ENCODE peak calls at places on chromosomes 16 and 17, in seven cellular contexts. One of them, this sample, is unnamed.

GRCh38 chr17:3879181-3879580 is 13.7 kb downstream of the CAMKK1 start:
- ATAC-seq in Right ventricle myocardium superior: peak; percentile 66
- ATAC-seq in effector memory CD8-positive, alpha-beta T cell: no peak
- ATAC-seq in A549: peak; percentile 12
- ATAC-seq in T-cell: no peak
- ATAC-seq in aorta: no peak
- ATAC-seq in left cardiac atrium: peak; percentile 90
- ATAC-seq in this sample: no peak

GRCh38 chr16:48850097-48850496 is 240.1 kb upstream of the N4BP1 start:
- ATAC-seq in Right ventricle myocardium superior: no peak
- ATAC-seq in effector memory CD8-positive, alpha-beta T cell: no peak
- ATAC-seq in A549: no peak
- ATAC-seq in T-cell: no peak
- ATAC-seq in aorta: no peak
- ATAC-seq in left cardiac atrium: no peak
- ATAC-seq in this sample: no peak

GRCh38 chr17:11278186-11278983 is 37.4 kb downstream of the SHISA6 start:
- ATAC-seq in Right ventricle myocardium superior: no peak
- ATAC-seq in effector memory CD8-positive, alpha-beta T cell: no peak
- ATAC-seq in A549: no peak
- ATAC-seq in T-cell: no peak
- ATAC-seq in aorta: no peak
- ATAC-seq in left cardiac atrium: no peak
- ATAC-seq in this sample: no peak

GRCh38 chr17:28849281-28849680 is 5.5 kb upstream of the ERAL1 start:
- ATAC-seq in Right ventricle myocardium superior: peak; percentile 57
- ATAC-seq in effector memory CD8-positive, alpha-beta T cell: no peak
- ATAC-seq in A549: peak; percentile 72
- ATAC-seq in T-cell: peak; percentile 56
- ATAC-seq in aorta: no peak
- ATAC-seq in left cardiac atrium: peak; percentile 30
- ATAC-seq in this sample: no peak

GRCh38 chr16:11677451-11677951 is 9.2 kb downstream of the SNN start:
- ATAC-seq in Right ventricle myocardium superior: peak; percentile 10
- ATAC-seq in effector memory CD8-positive, alpha-beta T cell: no peak
- ATAC-seq in A549: no peak
- ATAC-seq in T-cell: no peak
- ATAC-seq in aorta: no peak
- ATAC-seq in left cardiac atrium: no peak
- ATAC-seq in this sample: peak; percentile 57

GRCh38 chr17:17152385-17152784 is 53.7 kb downstream of the PLD6 start:
- ATAC-seq in Right ventricle myocardium superior: peak; percentile 77
- ATAC-seq in effector memory CD8-positive, alpha-beta T cell: no peak
- ATAC-seq in A549: peak; percentile 36
- ATAC-seq in T-cell: no peak
- ATAC-seq in aorta: peak; percentile 1
- ATAC-seq in left cardiac atrium: peak; percentile 74
- ATAC-seq in this sample: no peak

GRCh38 chr16:11354407-11354732 is 9.1 kb downstream of the RMI2 start:
- ATAC-seq in Right ventricle myocardium superior: no peak
- ATAC-seq in effector memory CD8-positive, alpha-beta T cell: peak; percentile 55
- ATAC-seq in A549: no peak
- ATAC-seq in T-cell: peak; percentile 52
- ATAC-seq in aorta: no peak
- ATAC-seq in left cardiac atrium: no peak
- ATAC-seq in this sample: no peak

GRCh38 chr16:88815901-88816589 is 4.3 kb upstream of the APRT start:
- ATAC-seq in Right ventricle myocardium superior: no peak
- ATAC-seq in effector memory CD8-positive, alpha-beta T cell: no peak
- ATAC-seq in A549: peak; percentile 47
- ATAC-seq in T-cell: no peak
- ATAC-seq in aorta: no peak
- ATAC-seq in left cardiac atrium: no peak
- ATAC-seq in this sample: peak; percentile 20

GRCh38 chr17:50817838-50818237 is 17.5 kb upstream of the WFIKKN2 start:
- ATAC-seq in Right ventricle myocardium superior: no peak
- ATAC-seq in effector memory CD8-positive, alpha-beta T cell: no peak
- ATAC-seq in A549: peak; percentile 70
- ATAC-seq in T-cell: no peak
- ATAC-seq in aorta: no peak
- ATAC-seq in left cardiac atrium: peak; percentile 20
- ATAC-seq in this sample: peak; percentile 84

GRCh38 chr16:914453-914852 is 56.3 kb downstream of the LMF1 start:
- ATAC-seq in Right ventricle myocardium superior: no peak
- ATAC-seq in effector memory CD8-positive, alpha-beta T cell: no peak
- ATAC-seq in A549: no peak
- ATAC-seq in T-cell: no peak
- ATAC-seq in aorta: peak; percentile 63
- ATAC-seq in left cardiac atrium: peak; percentile 18
- ATAC-seq in this sample: peak; percentile 67

GRCh38 chr16:50246299-50247122 is 19.8 kb upstream of the ADCY7 start:
- ATAC-seq in Right ventricle myocardium superior: peak; percentile 8
- ATAC-seq in effector memory CD8-positive, alpha-beta T cell: peak; percentile 21
- ATAC-seq in A549: peak; percentile 56
- ATAC-seq in T-cell: peak; percentile 34
- ATAC-seq in aorta: peak; percentile 30
- ATAC-seq in left cardiac atrium: peak; percentile 5
- ATAC-seq in this sample: no peak

GRCh38 chr16:67736858-67737257 is 17.7 kb upstream of the GFOD2 start:
- ATAC-seq in Right ventricle myocardium superior: no peak
- ATAC-seq in effector memory CD8-positive, alpha-beta T cell: no peak
- ATAC-seq in A549: no peak
- ATAC-seq in T-cell: no peak
- ATAC-seq in aorta: no peak
- ATAC-seq in left cardiac atrium: peak; percentile 52
- ATAC-seq in this sample: peak; percentile 87

GRCh38 chr17:66667090-66667489 is 167.8 kb upstream of the CACNG5 start:
- ATAC-seq in Right ventricle myocardium superior: no peak
- ATAC-seq in effector memory CD8-positive, alpha-beta T cell: no peak
- ATAC-seq in A549: no peak
- ATAC-seq in T-cell: no peak
- ATAC-seq in aorta: no peak
- ATAC-seq in left cardiac atrium: no peak
- ATAC-seq in this sample: no peak

This sample was measured in esophagus mucosa.